ENCODE peak calls at places on chromosomes 2 and 18, in six cellular contexts. C is uterus, M is heart left ventricle, U is transverse colon, B is HCT116, W is A549. T is an unnamed sample. For H3K4me1, the result is how much of the 10 kb centered on the place peaks cover.

GRCh38 chr18:23503967-23504352 is 649 bp downstream of the RMC1 start:
- DNase-seq in C (no peak), M (no peak), U (no peak), B (no peak), W (no peak), T (no peak)

GRCh38 chr2:33617989-33618388 is 18.9 kb upstream of the FAM98A start:
- DNase-seq in C (no peak), M (no peak), U (no peak), B (no peak), W (no peak), T (no peak)

GRCh38 chr18:11310476-11311086 is 161.2 kb upstream of the PIEZO2 start:
- DNase-seq in C (no peak), M (no peak), U (peak), B (peak), W (peak), T (peak)

GRCh38 chr2:240467659-240468299 is 32.3 kb downstream of the GPC1 start:
- DNase-seq in C (peak), M (peak), U (no peak), B (no peak), W (no peak), T (peak)

GRCh38 chr2:19543271-19544019 is 185.0 kb upstream of the OSR1 start:
- DNase-seq in C (no peak), M (no peak), U (no peak), B (no peak), W (no peak), T (no peak)

GRCh38 chr2:152646264-152646663 is 71.0 kb downstream of the PRPF40A start:
- DNase-seq in C (no peak), M (no peak), U (no peak), B (no peak), W (no peak), T (no peak)

GRCh38 chr2:60441791-60442190 is 111.7 kb downstream of the BCL11A start:
- DNase-seq in C (no peak), M (no peak), U (no peak), B (no peak), W (no peak), T (no peak)

GRCh38 chr2:205800804-205801203 is 118.5 kb downstream of the NRP2 start:
- DNase-seq in C (peak), M (no peak), U (peak), B (no peak), W (no peak), T (no peak)

GRCh38 chr2:56209701-56210100 is 25.9 kb downstream of the CCDC85A start:
- DNase-seq in C (no peak), M (no peak), U (no peak), B (no peak), W (no peak), T (no peak)

GRCh38 chr2:19111297-19111696 is 247.1 kb downstream of the OSR1 start:
- DNase-seq in C (no peak), M (no peak), U (no peak), B (no peak), W (no peak), T (no peak)

DNA sequence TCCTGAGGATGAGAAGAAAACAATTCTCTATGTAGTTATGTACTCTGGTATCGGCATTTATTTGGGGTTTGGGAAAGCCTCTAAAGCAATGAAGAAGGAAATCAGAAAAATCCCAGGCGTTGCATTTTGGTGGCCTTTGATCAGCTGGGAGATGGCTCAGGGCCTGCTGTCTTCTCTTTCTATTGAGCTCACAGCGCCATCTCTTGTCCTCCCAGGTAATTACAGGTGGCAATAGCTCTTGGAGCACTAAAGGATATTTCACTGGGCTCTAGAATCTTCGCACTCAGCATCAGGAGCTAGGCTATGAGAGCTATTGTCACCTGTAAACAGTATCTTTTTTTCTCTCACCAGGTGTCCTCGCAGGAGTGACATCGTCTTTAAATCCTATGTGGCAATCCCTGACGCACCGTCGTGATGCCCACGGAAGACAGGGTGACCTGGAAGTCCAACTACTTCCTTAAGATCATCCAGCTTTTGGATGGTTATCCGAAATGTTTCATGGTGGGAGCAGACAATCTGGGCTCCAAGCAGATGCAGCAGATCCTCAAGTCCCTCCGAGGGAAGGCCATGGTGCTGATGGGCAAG is 76.1 kb upstream of the PMAIP1 start:
- DNase-seq in C (peak), M (no peak), U (peak), B (peak), W (peak), T (peak)
- TF ChIP-seq POLR2A in C (no peak), M (no peak), U (no peak), B (no peak), W (no peak), T (no peak)

GRCh38 chr18:76822510-76823165 is at the start of gene ZNF236:
- DNase-seq in C (peak), M (peak), U (peak), B (no peak), W (peak), T (peak)
- H3K4me1 ChIP-seq in C (under half), M (under half), U (under half), B (under half), W (under half), T (under half)

DNA sequence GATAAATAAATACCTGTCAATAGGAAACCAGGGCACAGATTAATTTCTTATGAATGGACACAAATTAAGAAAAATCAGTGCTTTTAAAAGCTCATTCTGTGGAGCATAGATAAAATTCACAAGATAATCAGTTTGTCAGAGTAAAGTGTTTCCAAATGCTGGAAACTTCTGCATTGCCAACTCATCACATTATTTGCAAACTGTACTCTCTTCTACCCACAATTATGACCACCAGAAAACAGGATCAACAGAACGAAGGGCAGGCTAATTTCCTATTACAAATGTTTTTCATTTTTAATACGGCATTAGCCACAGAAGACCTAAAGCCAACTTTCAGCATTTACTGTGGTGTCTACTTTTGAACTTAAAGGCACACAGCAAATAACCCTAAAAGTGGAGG is 6.0 kb downstream of the IRS1 start:
- DNase-seq in C (no peak), M (no peak), U (no peak), B (no peak), W (no peak), T (no peak)
- H3K4me3 ChIP-seq in C (peak), M (peak), U (peak), B (no peak), W (peak), T (no peak)

GRCh38 chr2:128320609-128321420 is 2.1 kb upstream of the HS6ST1 start:
- DNase-seq in C (peak), M (peak), U (no peak), B (no peak), W (no peak), T (peak)

GRCh38 chr2:128319457-128319772 is 747 bp upstream of the HS6ST1 start:
- DNase-seq in C (no peak), M (no peak), U (no peak), B (no peak), W (no peak), T (no peak)

GRCh38 chr2:128319773-128320608 is 1.3 kb upstream of the HS6ST1 start:
- DNase-seq in C (peak), M (peak), U (no peak), B (no peak), W (no peak), T (no peak)

GRCh38 chr2:128317186-128317897 is 1.3 kb downstream of the HS6ST1 start:
- DNase-seq in C (no peak), M (peak), U (peak), B (no peak), W (no peak), T (peak)

DNA sequence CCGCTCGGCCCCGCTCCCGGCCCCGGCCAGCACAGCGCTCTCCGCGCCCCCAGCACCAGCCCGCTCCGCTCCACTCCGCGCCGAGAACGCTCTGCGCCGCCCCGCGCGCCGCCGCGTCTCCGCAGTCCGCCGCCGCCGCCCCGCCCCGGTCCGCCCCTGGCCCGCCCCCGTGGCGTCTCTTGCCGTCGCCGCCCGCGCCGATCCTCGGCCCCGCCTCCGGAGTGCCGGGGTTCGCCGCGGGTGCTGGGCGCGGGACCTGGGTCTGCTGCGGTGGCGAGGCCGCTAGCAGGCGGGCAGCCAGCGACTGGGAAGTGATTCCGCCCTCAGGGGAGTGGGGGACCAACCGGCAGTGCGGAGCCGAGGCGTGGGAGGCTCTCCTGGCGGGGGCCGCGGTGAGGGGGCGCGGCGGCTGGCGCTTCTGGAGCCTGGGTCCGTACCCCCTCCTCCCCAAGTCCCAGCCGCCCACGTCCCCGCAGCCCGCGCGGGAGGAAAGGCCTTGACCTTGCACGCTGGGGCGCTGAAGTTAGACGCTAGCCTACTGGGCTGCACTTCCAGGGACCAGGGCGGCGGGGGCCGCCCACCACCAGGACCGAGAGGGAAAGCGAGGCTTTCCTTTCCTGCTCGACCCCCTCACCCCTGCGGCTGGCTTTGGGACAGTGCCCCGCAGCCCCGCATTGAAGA is at the start of gene HS6ST1:
- DNase-seq in C (peak), M (peak), U (peak), B (peak), W (peak), T (peak)
- TF ChIP-seq POLR2A in C (peak), M (no peak), U (no peak), B (peak), W (peak), T (no peak)

GRCh38 chr18:22191986-22192385 is 22.6 kb downstream of the GATA6 start:
- DNase-seq in C (no peak), M (no peak), U (no peak), B (no peak), W (no peak), T (no peak)
- H3K4me1 ChIP-seq in C (under half), M (under half), U (under half), B (under half), W (under half), T (half or more)

GRCh38 chr2:156125018-156125417 is 207.5 kb downstream of the NR4A2 start:
- DNase-seq in C (no peak), M (no peak), U (no peak), B (no peak), W (no peak), T (no peak)

GRCh38 chr2:156129227-156129626 is 203.3 kb downstream of the NR4A2 start:
- DNase-seq in C (no peak), M (no peak), U (no peak), B (no peak), W (no peak), T (no peak)

GRCh38 chr2:156118753-156119416 is 213.6 kb downstream of the NR4A2 start:
- DNase-seq in C (no peak), M (no peak), U (no peak), B (no peak), W (no peak), T (no peak)

GRCh38 chr2:156124458-156124857 is 208.1 kb downstream of the NR4A2 start:
- DNase-seq in C (no peak), M (no peak), U (no peak), B (no peak), W (no peak), T (no peak)
- H3K4me3 ChIP-seq in C (no peak), M (no peak), U (no peak), B (no peak), W (no peak), T (no peak)

GRCh38 chr2:113124181-113124961 is 3.0 kb upstream of the IL1RN start:
- DNase-seq in C (no peak), M (no peak), U (no peak), B (no peak), W (no peak), T (no peak)
- TF ChIP-seq POLR2A in C (no peak), M (no peak), U (no peak), B (no peak), W (no peak), T (no peak)

GRCh38 chr18:49548266-49548665 is 13.6 kb upstream of the LIPG start:
- DNase-seq in C (no peak), M (no peak), U (no peak), B (peak), W (no peak), T (no peak)

GRCh38 chr18:49555641-49556040 is 6.2 kb upstream of the LIPG start:
- DNase-seq in C (no peak), M (no peak), U (no peak), B (no peak), W (no peak), T (no peak)

GRCh38 chr18:49547701-49548100 is 14.2 kb upstream of the LIPG start:
- DNase-seq in C (no peak), M (no peak), U (no peak), B (no peak), W (no peak), T (no peak)

GRCh38 chr18:49550621-49551020 is 11.2 kb upstream of the LIPG start:
- DNase-seq in C (no peak), M (no peak), U (no peak), B (no peak), W (no peak), T (no peak)

DNA sequence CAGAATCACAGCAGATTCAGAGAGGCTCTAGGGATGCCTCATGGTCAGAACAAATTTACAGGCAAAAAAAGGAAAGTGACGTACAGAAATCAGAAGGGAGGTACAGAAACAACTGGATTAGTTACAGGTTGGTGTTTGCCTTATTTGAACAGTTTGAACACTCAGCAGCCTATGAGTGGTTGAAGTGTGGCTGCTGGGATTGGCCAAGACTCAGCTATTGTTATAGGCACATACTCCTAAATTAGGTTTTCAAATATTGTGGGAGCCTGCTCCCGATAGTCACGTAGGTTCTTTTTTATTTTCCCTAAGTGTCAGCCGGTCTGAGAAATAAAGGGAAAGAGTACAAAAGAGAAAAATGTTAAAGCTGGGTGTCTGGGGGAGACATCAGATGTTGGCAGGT is 8.9 kb upstream of the LIPG start:
- DNase-seq in C (no peak), M (no peak), U (no peak), B (no peak), W (no peak), T (no peak)
- H3K4me1 ChIP-seq in C (under half), M (under half), U (under half), B (under half), W (under half), T (under half)